ENCODE peak calls at places on chromosomes 11 and 22, in seven cellular contexts. B is iris pigment epithelial cell; I is Right ventricle myocardium superior; R is fibroblast of the aortic adventitia; P is KBM-7; W is mucosa of gallbladder; K is naive thymus-derived CD4-positive, alpha-beta T cell. O is an unnamed sample.

GRCh38 chr11:69364901-69365300 is 70.9 kb downstream of the MYEOV start:
- DNase-seq in B (peak; percentile 62), R (peak; percentile 90), P (no peak), K (no peak), W (no peak), I (no peak), O (no peak)

GRCh38 chr11:2135018-2135569 is 4.1 kb downstream of the IGF2 start:
- DNase-seq in R (no peak), B (no peak), I (peak; percentile 28), K (no peak), W (no peak), P (no peak), O (no peak)

GRCh38 chr11:36398261-36398953 is 102.3 kb downstream of the PRR5L start:
- DNase-seq in W (no peak), K (no peak), I (no peak), P (no peak), B (no peak), R (no peak), O (no peak)

GRCh38 chr11:105867742-105868141 is 154.3 kb downstream of the MSANTD4 start:
- DNase-seq in I (no peak), P (no peak), B (peak; percentile 20), K (no peak), R (no peak), W (no peak), O (no peak)

GRCh38 chr11:64165482-64165841 is 451 bp downstream of the MACROD1 start:
- DNase-seq in W (no peak), K (no peak), P (no peak), B (no peak), I (peak; percentile 60), R (no peak), O (no peak)

GRCh38 chr11:115363921-115364320 is 140.3 kb downstream of the CADM1 start:
- DNase-seq in B (no peak), I (no peak), K (no peak), R (no peak), P (no peak), W (no peak), O (no peak)

GRCh38 chr22:17370766-17371181 is 1.5 kb downstream of the CECR2 start:
- DNase-seq in W (no peak), R (no peak), K (no peak), P (no peak), B (no peak), I (no peak), O (no peak)

GRCh38 chr11:2929511-2929879 is 275 bp upstream of the PHLDA2 start:
- DNase-seq in W (peak; percentile 74), B (peak; percentile 86), P (no peak), K (no peak), I (peak; percentile 63), R (peak; percentile 60), O (peak; percentile 56)

GRCh38 chr11:61752117-61752924 is at the start of gene MYRF:
- DNase-seq in I (peak; percentile 61), P (no peak), B (no peak), K (peak; percentile 41), W (peak; percentile 52), R (no peak), O (no peak)

GRCh38 chr22:38724926-38725571 is 19.3 kb downstream of the GTPBP1 start:
- DNase-seq in K (peak; percentile 56), R (peak; percentile 36), P (peak; percentile 58), B (peak; percentile 42), I (no peak), W (no peak), O (no peak)

GRCh38 chr11:32297629-32298028 is 137.7 kb downstream of the WT1 start:
- DNase-seq in K (no peak), B (peak; percentile 72), W (no peak), I (no peak), R (peak; percentile 64), P (peak; percentile 53), O (no peak)

GRCh38 chr22:31561238-31561887 is 65.0 kb downstream of the SFI1 start:
- DNase-seq in K (peak; percentile 27), W (peak; percentile 80), I (peak; percentile 76), B (peak; percentile 87), R (peak; percentile 79), P (peak; percentile 56), O (peak; percentile 77)

GRCh38 chr11:103420593-103420992 is 311.4 kb downstream of the DYNC2H1 start:
- DNase-seq in B (peak; percentile 89), R (peak; percentile 16), P (no peak), W (no peak), I (no peak), K (no peak), O (no peak)